ENCODE peak calls at places on chromosomes 13 and 19, in four cellular contexts. Q is endodermal cell; B is cardiac muscle cell; S is CD8-positive, alpha-beta T cell. X is an unnamed sample.

GRCh38 chr19:38265213-38265861 is 964 bp downstream of the SPINT2 start:
- DNase-seq in B (peak; percentile 30), S (peak; percentile 48), Q (peak; percentile 73), X (peak; percentile 73)

GRCh38 chr13:87671031-87671823 is at the start of gene SLITRK5:
- DNase-seq in B (peak; percentile 83), S (peak; percentile 78), Q (peak; percentile 96), X (peak; percentile 70)

GRCh38 chr13:39123578-39123977 is 85.3 kb downstream of the NHLRC3 start:
- DNase-seq in Q (no peak), S (no peak), B (no peak), X (no peak)

GRCh38 chr19:33450689-33451088 is 70.9 kb downstream of the PEPD start:
- DNase-seq in Q (no peak), B (no peak), S (no peak), X (no peak)

GRCh38 chr19:9354651-9355050 is 8.2 kb upstream of the ZNF177 start:
- DNase-seq in B (no peak), S (no peak), Q (no peak), X (no peak)

GRCh38 chr13:36447501-36447900 is 15.2 kb downstream of the CCNA1 start:
- DNase-seq in B (no peak), Q (no peak), S (no peak), X (no peak)

GRCh38 chr13:110388141-110388943 is 81.3 kb downstream of the COL4A2 start:
- DNase-seq in B (no peak), Q (peak; percentile 62), S (no peak), X (no peak)

GRCh38 chr13:101149735-101150380 is 266.4 kb downstream of the NALCN start:
- DNase-seq in B (peak; percentile 28), Q (peak; percentile 76), S (no peak), X (no peak)

GRCh38 chr19:31946491-31946890 is 398.9 kb upstream of the ZNF507 start:
- DNase-seq in S (no peak), Q (peak; percentile 46), B (no peak), X (no peak)

GRCh38 chr13:22569830-22570229 is 610.9 kb upstream of the SGCG start:
- DNase-seq in Q (no peak), B (no peak), S (no peak), X (no peak)

GRCh38 chr19:35736913-35737886 is 5.1 kb downstream of the IGFLR1 start:
- DNase-seq in S (no peak), Q (no peak), B (no peak), X (no peak)
- H3K27ac ChIP-seq in S (no peak overlapping the region), Q (no peak overlapping the region), B (no peak overlapping the region), X (no peak overlapping the region)

DNA sequence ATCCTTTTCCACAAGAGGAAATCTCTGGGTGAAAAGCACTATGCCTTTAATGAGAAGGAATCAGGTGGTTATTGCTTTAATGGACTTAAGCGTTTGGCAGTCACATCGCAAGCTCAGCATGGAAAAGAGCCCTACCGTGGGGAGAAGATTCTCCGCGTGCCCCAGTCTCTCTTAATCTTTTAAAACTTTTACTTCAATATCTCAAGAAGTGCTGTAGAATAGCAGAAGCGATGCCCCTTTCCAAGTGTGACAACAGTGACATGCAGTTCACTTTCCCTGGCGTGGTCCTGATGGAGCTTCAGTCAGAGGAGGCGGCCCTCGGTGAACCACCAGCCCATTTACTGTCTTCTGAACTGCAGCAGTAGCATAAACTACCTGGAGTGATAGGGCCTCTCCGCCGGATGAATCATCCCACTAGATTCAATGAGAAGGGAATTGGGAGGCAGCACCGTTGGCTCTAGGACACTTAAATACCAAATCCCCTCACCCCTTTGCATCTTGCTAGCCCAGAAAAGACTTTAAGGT is 112.7 kb upstream of the GPR12 start:
- DNase-seq in B (no peak), Q (peak; percentile 50), S (no peak), X (no peak)
- H3K4me1 ChIP-seq in B (no peaks in the 10 kb centered on the region), Q (no peaks in the 10 kb centered on the region), S (no peaks in the 10 kb centered on the region), X (no peaks in the 10 kb centered on the region)

GRCh38 chr13:73166204-73166603 is 107.4 kb downstream of the KLF5 start:
- DNase-seq in B (no peak), Q (no peak), S (no peak), X (no peak)

GRCh38 chr13:73167046-73167820 is 108.4 kb downstream of the KLF5 start:
- DNase-seq in S (no peak), Q (no peak), B (no peak), X (no peak)

GRCh38 chr13:73168993-73169401 is 110.2 kb downstream of the KLF5 start:
- DNase-seq in B (no peak), S (no peak), Q (peak; percentile 58), X (no peak)

GRCh38 chr13:73169971-73170370 is 111.2 kb downstream of the KLF5 start:
- DNase-seq in B (no peak), S (no peak), Q (peak; percentile 64), X (no peak)

DNA sequence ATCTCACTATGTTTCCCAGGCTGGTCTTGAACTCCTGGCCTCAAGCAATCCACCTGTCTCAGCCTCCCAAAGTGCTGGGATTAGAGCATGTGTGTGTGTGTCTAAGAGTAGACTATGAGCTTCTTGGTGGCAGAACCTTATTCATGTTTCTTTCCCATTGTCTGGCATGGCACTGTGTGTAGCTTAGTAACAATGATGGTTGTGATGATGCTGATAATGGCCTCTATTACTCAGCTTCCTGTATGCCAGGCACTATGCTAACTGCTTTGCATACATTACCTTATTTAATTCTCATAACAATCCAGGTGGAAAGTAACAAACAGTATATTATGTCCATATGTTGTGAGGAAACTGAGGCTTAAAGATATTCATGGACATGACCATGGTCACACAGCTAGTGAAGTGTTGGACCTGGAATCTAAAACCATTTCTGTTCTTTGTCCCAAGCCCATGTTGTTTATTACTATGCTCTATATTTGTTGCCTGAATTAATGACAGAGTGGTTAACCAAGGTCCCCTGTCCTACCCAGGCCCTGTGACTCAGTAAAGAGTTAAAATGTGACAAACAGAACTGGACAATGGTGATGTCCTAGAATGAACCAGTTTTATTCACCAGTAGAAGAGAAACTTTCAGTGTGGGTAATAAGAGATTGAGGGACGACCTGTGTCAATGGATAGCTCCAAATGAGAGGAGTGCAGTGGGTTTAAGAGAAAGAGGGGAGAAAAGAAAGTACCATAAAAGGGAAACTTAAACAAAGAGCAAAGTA is 109.6 kb downstream of the KLF5 start:
- DNase-seq in S (no peak), B (no peak), Q (no peak), X (no peak)
- H3K27ac ChIP-seq in S (no peak overlapping the region), B (no peak overlapping the region), Q (no peak overlapping the region), X (no peak overlapping the region)

DNA sequence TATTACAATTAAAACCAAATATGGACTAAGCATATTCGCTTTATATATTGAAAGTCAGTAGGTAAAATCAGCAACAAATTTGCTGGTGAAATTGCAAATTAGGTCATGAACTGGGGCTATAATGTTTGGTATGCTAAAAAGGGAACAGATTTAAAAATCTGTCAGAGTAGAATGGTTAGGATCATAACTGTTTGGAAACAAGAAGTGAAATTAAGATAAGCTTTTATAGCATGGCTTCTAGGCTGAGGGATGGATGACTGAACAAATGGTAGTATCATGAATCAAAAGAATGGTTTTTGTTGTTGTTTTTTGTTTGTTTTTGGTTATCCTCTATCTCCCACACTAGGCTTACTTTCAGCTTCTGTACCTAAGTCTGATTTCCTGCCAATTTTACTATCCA is 1090.4 kb downstream of the PCDH9 start:
- DNase-seq in Q (no peak), B (no peak), S (no peak), X (no peak)
- H3K4me1 ChIP-seq in Q (no peaks in the 10 kb centered on the region), B (no peaks in the 10 kb centered on the region), S (no peaks in the 10 kb centered on the region), X (no peaks in the 10 kb centered on the region)

GRCh38 chr13:60753641-60754040 is 356.6 kb downstream of the TDRD3 start:
- DNase-seq in Q (no peak), S (no peak), B (no peak), X (no peak)
- H3K27ac ChIP-seq in Q (no peak overlapping the region), S (no peak overlapping the region), B (no peak overlapping the region), X (no peak overlapping the region)

GRCh38 chr19:4089946-4090345 is 23.2 kb upstream of the ZBTB7A start:
- DNase-seq in S (no peak), B (no peak), Q (no peak), X (no peak)

GRCh38 chr19:4088975-4089374 is 22.3 kb upstream of the ZBTB7A start:
- DNase-seq in Q (no peak), S (peak; percentile 75), B (no peak), X (peak; percentile 36)

GRCh38 chr19:4086336-4086953 is 19.7 kb upstream of the ZBTB7A start:
- DNase-seq in Q (no peak), S (no peak), B (no peak), X (peak; percentile 79)

GRCh38 chr19:4089400-4089908 is 22.8 kb upstream of the ZBTB7A start:
- DNase-seq in B (no peak), Q (no peak), S (peak; percentile 70), X (peak; percentile 38)

DNA sequence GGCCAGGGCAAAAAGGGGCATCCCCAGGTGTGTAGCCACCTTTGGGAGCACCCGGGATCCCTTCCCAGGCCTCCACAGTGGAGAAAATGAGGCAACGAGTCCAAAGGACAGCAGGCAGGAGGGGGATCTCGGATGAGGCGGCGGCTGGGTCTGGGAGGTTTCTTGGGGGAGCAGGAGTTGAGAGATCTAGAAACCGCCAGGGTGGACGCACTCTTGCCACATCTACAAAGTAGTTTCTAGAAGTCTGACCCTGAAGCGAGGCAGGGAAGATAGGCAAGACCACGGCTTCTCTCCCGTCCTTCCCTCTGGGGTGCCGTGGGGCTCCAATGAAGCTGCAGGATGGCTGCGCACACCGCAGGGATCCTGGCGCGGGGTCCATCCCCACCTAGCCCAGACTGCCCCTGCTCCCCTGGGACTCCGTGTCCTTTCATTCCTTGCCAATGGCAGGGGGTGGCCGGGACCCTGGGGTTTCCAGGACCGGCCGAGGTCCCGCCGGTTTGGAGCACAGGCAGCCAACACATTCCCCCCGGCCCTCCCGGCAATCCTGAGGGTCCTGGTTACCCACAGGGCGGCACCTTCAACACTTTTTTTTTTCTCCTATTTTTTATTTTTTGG is 21.5 kb upstream of the ZBTB7A start:
- DNase-seq in Q (no peak), S (no peak), B (no peak), X (no peak)
- H3K4me1 ChIP-seq in Q (no peaks in the 10 kb centered on the region), S (peaks cover 59% of the 10 kb centered on the region), B (no peaks in the 10 kb centered on the region), X (peaks cover 8% of the 10 kb centered on the region)

GRCh38 chr13:94327318-94327717 is 152.2 kb downstream of the DCT start:
- DNase-seq in B (no peak), Q (no peak), S (peak; percentile 63), X (no peak)

GRCh38 chr13:94329754-94330551 is 149.5 kb downstream of the DCT start:
- DNase-seq in B (no peak), Q (no peak), S (no peak), X (no peak)

GRCh38 chr13:94330552-94331071 is 148.9 kb downstream of the DCT start:
- DNase-seq in Q (no peak), B (no peak), S (no peak), X (no peak)

GRCh38 chr13:94329277-94329676 is 150.2 kb downstream of the DCT start:
- DNase-seq in S (no peak), Q (no peak), B (no peak), X (no peak)

DNA sequence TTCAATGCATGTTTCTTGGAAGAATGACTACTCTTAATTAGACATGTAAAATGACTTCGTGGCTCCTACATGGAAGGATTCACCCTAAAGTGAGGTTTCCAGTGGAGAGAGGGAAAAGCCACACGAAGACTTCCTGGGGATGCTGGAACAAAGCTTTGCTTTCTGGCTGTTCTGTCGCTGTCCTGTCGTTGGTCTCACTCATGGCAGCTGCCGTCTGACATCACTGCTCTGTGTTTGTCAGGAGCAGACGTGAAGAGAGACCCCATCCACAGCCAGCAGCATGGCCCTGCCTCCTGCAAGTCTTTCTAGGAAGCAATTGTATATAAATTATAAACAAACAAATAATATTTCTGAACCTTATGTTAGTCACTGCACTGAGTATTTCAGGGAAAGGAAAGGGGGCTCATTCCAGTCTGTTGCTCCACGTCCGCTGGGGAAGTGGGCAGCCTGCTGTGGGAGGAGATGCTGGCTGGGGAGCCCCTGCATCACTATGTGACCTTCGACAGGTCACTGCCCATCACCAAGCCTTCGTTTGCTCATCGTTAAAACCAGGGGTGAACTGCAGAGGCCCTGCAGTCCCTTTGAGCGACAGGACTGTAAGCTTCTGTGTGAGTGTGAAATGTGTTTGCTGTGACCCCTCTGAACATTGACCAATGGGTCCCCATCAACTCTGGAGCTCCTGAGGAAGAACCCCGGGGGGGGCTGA is 151.0 kb downstream of the DCT start:
- DNase-seq in B (no peak), Q (peak; percentile 58), S (no peak), X (no peak)
- H3K27ac ChIP-seq in B (no peak overlapping the region), Q (no peak overlapping the region), S (no peak overlapping the region), X (peak overlapping the region; percentile 53)

X was measured in Peyer's patch.